ENCODE peak calls at places on chromosomes 6 and 20, in four cellular contexts. One of them, this sample, is unnamed.

GRCh38 chr20:57851025-57851682 is 141.3 kb upstream of the PMEPA1 start:
- DNase-seq in HepG2: no peak
- DNase-seq in GM12878: no peak
- DNase-seq in H1: no peak
- DNase-seq in this sample: no peak

GRCh38 chr6:151445482-151445881 is 6.4 kb downstream of the RMND1 start:
- DNase-seq in H1: no peak
- DNase-seq in HepG2: no peak
- DNase-seq in GM12878: no peak
- DNase-seq in this sample: no peak

GRCh38 chr6:912871-913663 is 220.1 kb upstream of the EXOC2 start:
- DNase-seq in GM12878: no peak
- DNase-seq in H1: peak; percentile 39
- DNase-seq in HepG2: peak; percentile 56
- DNase-seq in this sample: peak; percentile 44

GRCh38 chr20:50813801-50814200 is 18.9 kb downstream of the BCAS4 start:
- DNase-seq in H1: no peak
- DNase-seq in GM12878: no peak
- DNase-seq in HepG2: no peak
- DNase-seq in this sample: no peak

GRCh38 chr6:117446851-117447250 is 21.1 kb upstream of the ROS1 start:
- DNase-seq in HepG2: no peak
- DNase-seq in GM12878: no peak
- DNase-seq in H1: no peak
- DNase-seq in this sample: no peak

GRCh38 chr6:110662468-110663211 is 152.6 kb downstream of the CDK19 start:
- DNase-seq in HepG2: no peak
- DNase-seq in H1: no peak
- DNase-seq in GM12878: no peak
- DNase-seq in this sample: no peak

GRCh38 chr6:51303313-51303712 is 484.6 kb downstream of the TFAP2B start:
- DNase-seq in H1: no peak
- DNase-seq in GM12878: no peak
- DNase-seq in HepG2: no peak
- DNase-seq in this sample: no peak

GRCh38 chr20:32811886-32812285 is 7.9 kb upstream of the MAPRE1 start:
- DNase-seq in GM12878: no peak
- DNase-seq in HepG2: no peak
- DNase-seq in H1: no peak
- DNase-seq in this sample: no peak

GRCh38 chr6:71965404-71965803 is 79.1 kb downstream of the RIMS1 start:
- DNase-seq in GM12878: no peak
- DNase-seq in H1: no peak
- DNase-seq in HepG2: no peak
- DNase-seq in this sample: no peak

GRCh38 chr6:25883536-25883935 is 9.5 kb upstream of the SLC17A3 start:
- DNase-seq in HepG2: no peak
- DNase-seq in H1: no peak
- DNase-seq in GM12878: no peak
- DNase-seq in this sample: no peak

GRCh38 chr6:67252663-67253062 is 1382.4 kb upstream of the ADGRB3 start:
- DNase-seq in HepG2: no peak
- DNase-seq in H1: no peak
- DNase-seq in GM12878: no peak
- DNase-seq in this sample: no peak
- TF ChIP-seq YY1 in HepG2: no peak
- TF ChIP-seq YY1 in H1: no peak
- TF ChIP-seq YY1 in GM12878: no peak
- TF ChIP-seq YY1 in this sample: no peak

DNA sequence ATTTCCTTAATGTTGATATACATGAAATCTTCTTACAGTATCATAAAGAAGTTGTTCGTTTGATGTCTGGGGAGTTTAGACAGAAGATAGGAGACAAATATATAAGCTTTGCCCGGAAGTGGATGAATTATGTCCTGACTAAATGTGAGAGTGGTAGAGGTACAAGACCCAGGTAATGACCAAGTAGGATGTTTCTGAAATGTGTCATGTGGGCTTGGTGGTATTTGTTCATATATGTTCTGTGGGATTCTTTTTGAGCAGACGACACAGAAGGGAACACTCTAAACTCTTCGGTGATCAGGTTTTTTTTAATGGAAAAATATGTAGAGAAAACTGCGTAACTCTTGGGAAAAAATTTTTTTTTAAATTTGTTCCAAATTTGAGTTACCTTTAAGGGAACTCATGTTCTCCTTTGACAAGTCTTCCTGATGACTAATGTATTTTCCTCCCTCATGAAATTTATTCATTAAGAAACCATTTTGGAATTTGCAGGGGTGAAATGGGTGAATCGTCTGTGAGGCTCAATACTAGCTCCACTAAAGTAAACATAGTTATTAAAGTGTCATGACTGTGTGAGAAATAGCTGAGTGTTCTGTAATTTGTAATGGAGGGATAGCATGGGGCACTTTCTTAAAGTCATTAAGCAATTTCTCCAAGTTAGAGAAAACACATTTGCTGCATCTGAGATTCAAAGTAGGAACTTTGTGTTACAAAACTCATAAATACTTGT is 100.6 kb downstream of the MAP3K4 start:
- DNase-seq in HepG2: no peak
- DNase-seq in GM12878: no peak
- DNase-seq in H1: no peak
- DNase-seq in this sample: no peak
- TF ChIP-seq SUZ12 in HepG2: no peak
- TF ChIP-seq SUZ12 in GM12878: no peak
- TF ChIP-seq SUZ12 in H1: no peak
- TF ChIP-seq SUZ12 in this sample: no peak

GRCh38 chr6:112038756-112039430 is 15.0 kb upstream of the CCN6 start:
- DNase-seq in H1: no peak
- DNase-seq in GM12878: no peak
- DNase-seq in HepG2: no peak
- DNase-seq in this sample: no peak

GRCh38 chr6:112037783-112038216 is 16.1 kb upstream of the CCN6 start:
- DNase-seq in H1: no peak
- DNase-seq in HepG2: no peak
- DNase-seq in GM12878: no peak
- DNase-seq in this sample: no peak

GRCh38 chr6:112036088-112036637 is 17.7 kb upstream of the CCN6 start:
- DNase-seq in GM12878: no peak
- DNase-seq in HepG2: no peak
- DNase-seq in H1: no peak
- DNase-seq in this sample: no peak

GRCh38 chr6:112039431-112039770 is 14.5 kb upstream of the CCN6 start:
- DNase-seq in HepG2: no peak
- DNase-seq in GM12878: no peak
- DNase-seq in H1: no peak
- DNase-seq in this sample: no peak

DNA sequence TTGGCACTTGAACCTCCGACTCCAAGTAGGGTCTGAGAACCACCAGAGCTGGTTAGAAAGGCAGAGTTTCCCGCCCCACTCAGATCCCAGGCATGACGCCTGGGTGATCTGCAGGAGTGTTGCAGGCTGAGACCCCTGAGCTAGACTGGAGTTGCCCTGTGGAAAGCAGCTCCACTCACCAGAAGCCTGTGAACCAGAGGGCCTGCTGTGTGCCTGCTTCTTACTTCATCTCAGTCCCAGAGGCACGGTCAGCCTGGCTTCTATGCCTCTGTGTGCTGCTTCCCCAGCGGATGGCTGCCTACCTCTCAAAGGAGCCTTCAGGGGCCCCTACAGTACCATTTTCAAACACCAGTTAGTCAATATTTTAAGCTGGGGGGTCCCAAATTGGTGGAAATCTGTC is 15.6 kb upstream of the CCN6 start:
- DNase-seq in GM12878: no peak
- DNase-seq in H1: no peak
- DNase-seq in HepG2: no peak
- DNase-seq in this sample: no peak
- H3K4me3 ChIP-seq in GM12878: no peak overlapping the region
- H3K4me3 ChIP-seq in H1: no peak overlapping the region
- H3K4me3 ChIP-seq in HepG2: no peak overlapping the region
- H3K4me3 ChIP-seq in this sample: no peak overlapping the region

DNA sequence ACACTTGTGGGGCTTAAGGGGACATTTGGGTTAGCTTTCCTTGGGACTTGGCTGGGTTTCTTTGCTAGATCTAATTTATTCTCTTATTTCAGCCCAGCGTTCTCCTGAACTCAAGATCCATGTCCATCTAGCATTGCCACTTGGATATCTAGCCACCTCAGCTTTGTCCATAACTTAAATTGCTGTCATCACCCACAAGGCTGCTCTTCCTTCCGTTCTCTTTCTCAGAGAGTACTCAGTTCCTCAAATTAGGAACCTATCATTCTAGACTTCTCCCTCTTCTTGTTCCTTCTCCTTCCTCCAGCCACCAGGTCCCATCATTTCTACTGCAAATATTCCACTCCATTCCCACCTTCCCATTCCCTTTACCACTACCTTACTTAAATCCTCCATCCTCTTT is 4.3 kb downstream of the SMIM26 start:
- DNase-seq in GM12878: no peak
- DNase-seq in HepG2: no peak
- DNase-seq in H1: no peak
- DNase-seq in this sample: no peak
- TF ChIP-seq YY1 in GM12878: no peak
- TF ChIP-seq YY1 in HepG2: no peak
- TF ChIP-seq YY1 in H1: no peak
- TF ChIP-seq YY1 in this sample: no peak

GRCh38 chr6:157821342-157822033 is 1.6 kb upstream of the SNX9 start:
- DNase-seq in H1: no peak
- DNase-seq in GM12878: no peak
- DNase-seq in HepG2: no peak
- DNase-seq in this sample: no peak

GRCh38 chr6:157822221-157823000 is 635 bp upstream of the SNX9 start:
- DNase-seq in H1: no peak
- DNase-seq in HepG2: no peak
- DNase-seq in GM12878: no peak
- DNase-seq in this sample: no peak

GRCh38 chr6:157823001-157823522 is at the start of gene SNX9:
- DNase-seq in H1: no peak
- DNase-seq in GM12878: no peak
- DNase-seq in HepG2: peak; percentile 54
- DNase-seq in this sample: peak; percentile 32

GRCh38 chr6:157825243-157825904 is 2.3 kb downstream of the SNX9 start:
- DNase-seq in GM12878: no peak
- DNase-seq in H1: no peak
- DNase-seq in HepG2: peak; percentile 28
- DNase-seq in this sample: no peak

DNA sequence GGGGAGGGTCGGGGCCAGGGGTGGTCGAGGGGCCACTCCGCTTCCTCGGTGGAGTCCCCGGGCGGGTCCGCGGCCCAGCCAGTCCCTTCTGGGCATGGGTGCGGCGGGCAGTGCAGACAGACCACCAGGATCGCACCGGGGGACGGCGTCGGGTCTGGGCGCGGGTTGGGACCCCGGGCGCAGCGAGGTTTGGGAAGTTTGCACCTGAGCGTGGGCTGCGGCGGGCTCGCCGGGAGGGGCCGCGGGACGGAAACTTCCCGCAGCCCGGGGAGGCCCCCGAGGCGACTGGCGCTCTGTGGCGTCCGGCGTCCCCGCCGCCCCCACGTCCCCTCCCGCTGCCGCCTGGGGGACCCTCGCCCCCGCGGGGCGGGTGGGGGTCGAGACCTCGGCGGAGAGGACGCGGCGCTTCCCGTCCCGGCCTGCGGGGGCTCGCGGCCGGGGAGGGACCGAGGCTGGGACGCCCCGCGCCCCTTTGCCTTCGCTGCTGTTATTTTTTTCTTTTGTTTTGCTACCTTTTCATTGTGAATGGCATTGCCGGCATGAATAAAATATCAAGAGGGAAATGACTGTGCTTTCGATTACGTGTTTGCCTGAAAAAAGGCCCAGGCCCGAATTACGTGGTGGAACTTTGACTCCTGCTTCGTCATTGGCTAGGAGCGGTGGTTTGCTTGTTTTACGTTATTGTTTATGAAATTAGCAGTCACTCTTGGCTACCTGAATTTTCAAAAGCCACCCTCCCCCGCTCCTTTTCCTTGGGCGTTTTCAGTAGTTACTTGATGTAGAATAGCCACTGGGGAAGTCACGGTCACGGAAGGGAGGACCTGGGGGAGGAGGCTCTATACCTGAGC is 701 bp downstream of the SNX9 start:
- DNase-seq in H1: no peak
- DNase-seq in HepG2: peak; percentile 67
- DNase-seq in GM12878: peak; percentile 56
- DNase-seq in this sample: no peak
- TF ChIP-seq SUZ12 in H1: no peak
- TF ChIP-seq SUZ12 in HepG2: no peak
- TF ChIP-seq SUZ12 in GM12878: no peak
- TF ChIP-seq SUZ12 in this sample: no peak

GRCh38 chr6:123193298-123193697 is 197.3 kb downstream of the CLVS2 start:
- DNase-seq in H1: no peak
- DNase-seq in HepG2: no peak
- DNase-seq in GM12878: no peak
- DNase-seq in this sample: no peak
- H3K4me3 ChIP-seq in H1: no peak overlapping the region
- H3K4me3 ChIP-seq in HepG2: no peak overlapping the region
- H3K4me3 ChIP-seq in GM12878: no peak overlapping the region
- H3K4me3 ChIP-seq in this sample: no peak overlapping the region

GRCh38 chr6:9360881-9361280 is 925.5 kb upstream of the SLC35B3 start:
- DNase-seq in HepG2: no peak
- DNase-seq in H1: no peak
- DNase-seq in GM12878: no peak
- DNase-seq in this sample: no peak
- TF ChIP-seq YY1 in HepG2: no peak
- TF ChIP-seq YY1 in H1: no peak
- TF ChIP-seq YY1 in GM12878: no peak
- TF ChIP-seq YY1 in this sample: no peak

GRCh38 chr20:63044204-63044600 is 37.4 kb upstream of the BHLHE23 start:
- DNase-seq in GM12878: no peak
- DNase-seq in H1: no peak
- DNase-seq in HepG2: no peak
- DNase-seq in this sample: no peak
- TF ChIP-seq SUZ12 in GM12878: no peak
- TF ChIP-seq SUZ12 in H1: no peak
- TF ChIP-seq SUZ12 in HepG2: no peak
- TF ChIP-seq SUZ12 in this sample: no peak

DNA sequence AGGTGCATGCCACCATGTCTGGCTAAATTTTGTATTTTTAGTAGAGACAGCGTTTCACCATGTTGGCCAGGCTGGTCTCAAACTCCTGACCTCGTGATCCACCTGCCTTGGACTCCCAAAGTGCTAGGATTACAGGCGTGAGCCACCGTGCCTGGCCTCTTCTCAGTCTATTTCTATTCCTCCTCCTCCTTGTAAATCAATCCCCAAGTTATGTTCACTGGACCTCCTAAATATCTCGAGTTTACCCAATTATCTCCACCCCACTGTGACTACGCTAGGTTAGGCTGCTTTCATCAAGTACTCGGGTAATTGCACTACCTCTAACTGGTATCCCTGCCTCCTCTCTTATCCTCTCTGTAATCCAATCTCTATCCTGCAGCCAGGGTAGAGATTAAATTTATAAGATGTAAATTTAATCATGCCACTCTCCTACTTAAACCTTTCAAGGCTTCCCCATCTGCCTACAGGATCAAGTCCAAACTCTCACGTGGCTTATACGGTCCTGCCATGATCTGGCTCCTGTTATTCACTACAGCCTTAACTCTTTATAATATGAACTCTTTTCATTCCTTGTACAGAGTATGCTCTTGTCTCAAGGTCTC is 837 bp upstream of the MAD2L1BP start:
- DNase-seq in HepG2: no peak
- DNase-seq in GM12878: no peak
- DNase-seq in H1: no peak
- DNase-seq in this sample: no peak
- H3K4me3 ChIP-seq in HepG2: no peak overlapping the region
- H3K4me3 ChIP-seq in GM12878: no peak overlapping the region
- H3K4me3 ChIP-seq in H1: peak overlapping the region; percentile 95
- H3K4me3 ChIP-seq in this sample: no peak overlapping the region

This sample was measured in NT2/D1.